ENCODE peak calls at places on chromosomes 1 and 21, in seven cellular contexts. X, V, B, M, D, R and E are unnamed samples.

GRCh38 chr21:46154155-46154954 is 1.0 kb downstream of the FTCD start:
- DNase-seq in D (no peak), V (no peak), X (peak), B (peak), R (no peak), M (no peak), E (peak)

GRCh38 chr21:16983425-16983824 is 529.4 kb upstream of the CXADR start:
- DNase-seq in X (no peak), V (no peak), R (no peak), B (no peak), D (no peak), M (no peak), E (no peak)

GRCh38 chr1:5376538-5377247 is 615.5 kb downstream of the NPHP4 start:
- DNase-seq in D (no peak), V (no peak), B (peak), X (no peak), M (no peak), R (no peak), E (peak)

GRCh38 chr1:66929289-66929688 is 4.5 kb downstream of the MIER1 start:
- DNase-seq in R (no peak), V (no peak), M (no peak), D (no peak), X (no peak), B (no peak), E (no peak)

GRCh38 chr1:160537714-160538665 is 14.9 kb upstream of the SLAMF6 start:
- DNase-seq in X (no peak), V (no peak), B (no peak), M (no peak), D (no peak), R (no peak), E (no peak)

GRCh38 chr1:183143576-183144315 is 42.3 kb upstream of the LAMC2 start:
- DNase-seq in M (no peak), X (no peak), V (no peak), B (no peak), R (no peak), D (no peak), E (no peak)

GRCh38 chr1:33501309-33501708 is 28.9 kb downstream of the ZSCAN20 start:
- DNase-seq in R (no peak), B (no peak), X (no peak), V (no peak), D (no peak), M (no peak), E (no peak)

GRCh38 chr1:6358757-6359567 is 34.6 kb downstream of the ACOT7 start:
- DNase-seq in V (peak), X (no peak), M (no peak), D (no peak), R (no peak), B (no peak), E (no peak)

GRCh38 chr1:236861560-236862230 is 66.6 kb downstream of the MTR start:
- DNase-seq in B (no peak), M (no peak), V (no peak), D (no peak), R (no peak), X (no peak), E (no peak)

GRCh38 chr1:56285554-56286402 is 293.6 kb downstream of the PLPP3 start:
- DNase-seq in B (no peak), X (no peak), D (no peak), R (no peak), V (peak), M (no peak), E (no peak)

GRCh38 chr1:51744506-51745303 is 127.8 kb downstream of the OSBPL9 start:
- DNase-seq in X (no peak), V (no peak), D (no peak), M (no peak), B (no peak), R (no peak), E (no peak)

GRCh38 chr1:217135569-217135915 is 412.3 kb upstream of the ESRRG start:
- DNase-seq in X (no peak), R (peak), V (no peak), B (no peak), M (no peak), D (no peak), E (no peak)

GRCh38 chr21:45033791-45034555 is 40.4 kb upstream of the ADARB1 start:
- DNase-seq in D (no peak), X (no peak), M (no peak), B (no peak), R (no peak), V (peak), E (no peak)

GRCh38 chr1:198497326-198498220 is 42.9 kb downstream of the ATP6V1G3 start:
- DNase-seq in V (peak), R (no peak), X (no peak), D (no peak), B (no peak), M (no peak), E (no peak)

GRCh38 chr1:20086800-20087199 is 16.8 kb downstream of the PLA2G5 start:
- DNase-seq in X (no peak), V (no peak), M (no peak), B (no peak), R (no peak), D (no peak), E (no peak)